ENCODE peak calls at places on chromosomes 11 and 22, in ten cellular contexts. One of them, this sample, is unnamed.

GRCh38 chr22:24338701-24339451 is 68.2 kb downstream of the SPECC1L start:
- DNase-seq in stimulated activated CD4-positive, alpha-beta T cell treated with anti-CD3 and anti-CD28 coated beads, Interleukin-15, amount 100 ng/mL, for 24 hours: no peak
- DNase-seq in fibroblast of pulmonary artery: no peak
- DNase-seq in endodermal cell: peak
- DNase-seq in fibroblast of mammary gland: peak
- DNase-seq in bronchial epithelial cell: no peak
- DNase-seq in endothelial cell: no peak
- DNase-seq in EL: peak
- DNase-seq in HTR-8/SVneo: no peak
- DNase-seq in amniotic stem cell: no peak
- DNase-seq in this sample: no peak

GRCh38 chr11:10205928-10206327 is 88.1 kb downstream of the SBF2 start:
- DNase-seq in stimulated activated CD4-positive, alpha-beta T cell treated with anti-CD3 and anti-CD28 coated beads, Interleukin-15, amount 100 ng/mL, for 24 hours: no peak
- DNase-seq in fibroblast of pulmonary artery: no peak
- DNase-seq in endodermal cell: peak
- DNase-seq in fibroblast of mammary gland: peak
- DNase-seq in bronchial epithelial cell: peak
- DNase-seq in endothelial cell: no peak
- DNase-seq in EL: peak
- DNase-seq in HTR-8/SVneo: no peak
- DNase-seq in amniotic stem cell: no peak
- DNase-seq in this sample: no peak

GRCh38 chr22:43012390-43012789 is 2.6 kb downstream of the PACSIN2 start:
- DNase-seq in stimulated activated CD4-positive, alpha-beta T cell treated with anti-CD3 and anti-CD28 coated beads, Interleukin-15, amount 100 ng/mL, for 24 hours: no peak
- DNase-seq in fibroblast of pulmonary artery: no peak
- DNase-seq in endodermal cell: no peak
- DNase-seq in fibroblast of mammary gland: no peak
- DNase-seq in bronchial epithelial cell: no peak
- DNase-seq in endothelial cell: no peak
- DNase-seq in EL: no peak
- DNase-seq in HTR-8/SVneo: no peak
- DNase-seq in amniotic stem cell: no peak
- DNase-seq in this sample: no peak

GRCh38 chr22:23673826-23674690 is 16.8 kb upstream of the RGL4 start:
- DNase-seq in stimulated activated CD4-positive, alpha-beta T cell treated with anti-CD3 and anti-CD28 coated beads, Interleukin-15, amount 100 ng/mL, for 24 hours: no peak
- DNase-seq in fibroblast of pulmonary artery: no peak
- DNase-seq in endodermal cell: peak
- DNase-seq in fibroblast of mammary gland: no peak
- DNase-seq in bronchial epithelial cell: no peak
- DNase-seq in endothelial cell: no peak
- DNase-seq in EL: no peak
- DNase-seq in HTR-8/SVneo: no peak
- DNase-seq in amniotic stem cell: no peak
- DNase-seq in this sample: no peak

GRCh38 chr22:33853200-33854097 is 66.8 kb downstream of the LARGE1 start:
- DNase-seq in stimulated activated CD4-positive, alpha-beta T cell treated with anti-CD3 and anti-CD28 coated beads, Interleukin-15, amount 100 ng/mL, for 24 hours: no peak
- DNase-seq in fibroblast of pulmonary artery: peak
- DNase-seq in endodermal cell: no peak
- DNase-seq in fibroblast of mammary gland: peak
- DNase-seq in bronchial epithelial cell: peak
- DNase-seq in endothelial cell: no peak
- DNase-seq in EL: peak
- DNase-seq in HTR-8/SVneo: peak
- DNase-seq in amniotic stem cell: peak
- DNase-seq in this sample: no peak

GRCh38 chr11:85673422-85673821 is 8.5 kb upstream of the CREBZF start:
- DNase-seq in stimulated activated CD4-positive, alpha-beta T cell treated with anti-CD3 and anti-CD28 coated beads, Interleukin-15, amount 100 ng/mL, for 24 hours: no peak
- DNase-seq in fibroblast of pulmonary artery: no peak
- DNase-seq in endodermal cell: no peak
- DNase-seq in fibroblast of mammary gland: no peak
- DNase-seq in bronchial epithelial cell: no peak
- DNase-seq in endothelial cell: no peak
- DNase-seq in EL: no peak
- DNase-seq in HTR-8/SVneo: no peak
- DNase-seq in amniotic stem cell: no peak
- DNase-seq in this sample: no peak

GRCh38 chr22:34608716-34609115 is 457.2 kb upstream of the ISX start:
- DNase-seq in stimulated activated CD4-positive, alpha-beta T cell treated with anti-CD3 and anti-CD28 coated beads, Interleukin-15, amount 100 ng/mL, for 24 hours: no peak
- DNase-seq in fibroblast of pulmonary artery: no peak
- DNase-seq in endodermal cell: no peak
- DNase-seq in fibroblast of mammary gland: no peak
- DNase-seq in bronchial epithelial cell: peak
- DNase-seq in endothelial cell: no peak
- DNase-seq in EL: no peak
- DNase-seq in HTR-8/SVneo: no peak
- DNase-seq in amniotic stem cell: no peak
- DNase-seq in this sample: no peak

GRCh38 chr11:3904228-3904627 is 48.8 kb downstream of the STIM1 start:
- DNase-seq in stimulated activated CD4-positive, alpha-beta T cell treated with anti-CD3 and anti-CD28 coated beads, Interleukin-15, amount 100 ng/mL, for 24 hours: no peak
- DNase-seq in fibroblast of pulmonary artery: no peak
- DNase-seq in endodermal cell: no peak
- DNase-seq in fibroblast of mammary gland: no peak
- DNase-seq in bronchial epithelial cell: no peak
- DNase-seq in endothelial cell: no peak
- DNase-seq in EL: no peak
- DNase-seq in HTR-8/SVneo: no peak
- DNase-seq in amniotic stem cell: no peak
- DNase-seq in this sample: peak

GRCh38 chr11:118957968-118958367 is 1.9 kb downstream of the UPK2 start:
- DNase-seq in stimulated activated CD4-positive, alpha-beta T cell treated with anti-CD3 and anti-CD28 coated beads, Interleukin-15, amount 100 ng/mL, for 24 hours: no peak
- DNase-seq in fibroblast of pulmonary artery: no peak
- DNase-seq in endodermal cell: no peak
- DNase-seq in fibroblast of mammary gland: no peak
- DNase-seq in bronchial epithelial cell: no peak
- DNase-seq in endothelial cell: no peak
- DNase-seq in EL: no peak
- DNase-seq in HTR-8/SVneo: no peak
- DNase-seq in amniotic stem cell: no peak
- DNase-seq in this sample: no peak

GRCh38 chr11:120660024-120660565 is 148.5 kb downstream of the GRIK4 start:
- DNase-seq in stimulated activated CD4-positive, alpha-beta T cell treated with anti-CD3 and anti-CD28 coated beads, Interleukin-15, amount 100 ng/mL, for 24 hours: peak
- DNase-seq in fibroblast of pulmonary artery: peak
- DNase-seq in endodermal cell: peak
- DNase-seq in fibroblast of mammary gland: peak
- DNase-seq in bronchial epithelial cell: peak
- DNase-seq in endothelial cell: peak
- DNase-seq in EL: peak
- DNase-seq in HTR-8/SVneo: peak
- DNase-seq in amniotic stem cell: no peak
- DNase-seq in this sample: no peak

GRCh38 chr11:78168539-78169477 is 19.6 kb downstream of the KCTD21 start:
- DNase-seq in stimulated activated CD4-positive, alpha-beta T cell treated with anti-CD3 and anti-CD28 coated beads, Interleukin-15, amount 100 ng/mL, for 24 hours: no peak
- DNase-seq in fibroblast of pulmonary artery: peak
- DNase-seq in endodermal cell: no peak
- DNase-seq in fibroblast of mammary gland: peak
- DNase-seq in bronchial epithelial cell: no peak
- DNase-seq in endothelial cell: peak
- DNase-seq in EL: peak
- DNase-seq in HTR-8/SVneo: no peak
- DNase-seq in amniotic stem cell: no peak
- DNase-seq in this sample: peak

GRCh38 chr22:25002241-25002985 is 49.9 kb downstream of the KIAA1671 start:
- DNase-seq in stimulated activated CD4-positive, alpha-beta T cell treated with anti-CD3 and anti-CD28 coated beads, Interleukin-15, amount 100 ng/mL, for 24 hours: no peak
- DNase-seq in fibroblast of pulmonary artery: no peak
- DNase-seq in endodermal cell: no peak
- DNase-seq in fibroblast of mammary gland: no peak
- DNase-seq in bronchial epithelial cell: no peak
- DNase-seq in endothelial cell: no peak
- DNase-seq in EL: no peak
- DNase-seq in HTR-8/SVneo: no peak
- DNase-seq in amniotic stem cell: no peak
- DNase-seq in this sample: no peak

GRCh38 chr22:35539910-35540599 is 576 bp upstream of the RASD2 start:
- DNase-seq in stimulated activated CD4-positive, alpha-beta T cell treated with anti-CD3 and anti-CD28 coated beads, Interleukin-15, amount 100 ng/mL, for 24 hours: peak
- DNase-seq in fibroblast of pulmonary artery: no peak
- DNase-seq in endodermal cell: peak
- DNase-seq in fibroblast of mammary gland: no peak
- DNase-seq in bronchial epithelial cell: no peak
- DNase-seq in endothelial cell: peak
- DNase-seq in EL: peak
- DNase-seq in HTR-8/SVneo: peak
- DNase-seq in amniotic stem cell: no peak
- DNase-seq in this sample: peak

GRCh38 chr11:2523821-2524391 is 79.1 kb downstream of the KCNQ1 start:
- DNase-seq in stimulated activated CD4-positive, alpha-beta T cell treated with anti-CD3 and anti-CD28 coated beads, Interleukin-15, amount 100 ng/mL, for 24 hours: no peak
- DNase-seq in fibroblast of pulmonary artery: no peak
- DNase-seq in endodermal cell: peak
- DNase-seq in fibroblast of mammary gland: no peak
- DNase-seq in bronchial epithelial cell: no peak
- DNase-seq in endothelial cell: no peak
- DNase-seq in EL: no peak
- DNase-seq in HTR-8/SVneo: no peak
- DNase-seq in amniotic stem cell: no peak
- DNase-seq in this sample: peak

GRCh38 chr11:123560001-123560400 is 94.4 kb downstream of the SCN3B start:
- DNase-seq in stimulated activated CD4-positive, alpha-beta T cell treated with anti-CD3 and anti-CD28 coated beads, Interleukin-15, amount 100 ng/mL, for 24 hours: peak
- DNase-seq in fibroblast of pulmonary artery: peak
- DNase-seq in endodermal cell: no peak
- DNase-seq in fibroblast of mammary gland: peak
- DNase-seq in bronchial epithelial cell: peak
- DNase-seq in endothelial cell: no peak
- DNase-seq in EL: peak
- DNase-seq in HTR-8/SVneo: no peak
- DNase-seq in amniotic stem cell: peak
- DNase-seq in this sample: peak

GRCh38 chr11:118918686-118919280 is 6.9 kb downstream of the BCL9L start:
- DNase-seq in stimulated activated CD4-positive, alpha-beta T cell treated with anti-CD3 and anti-CD28 coated beads, Interleukin-15, amount 100 ng/mL, for 24 hours: peak
- DNase-seq in fibroblast of pulmonary artery: peak
- DNase-seq in endodermal cell: no peak
- DNase-seq in fibroblast of mammary gland: peak
- DNase-seq in bronchial epithelial cell: no peak
- DNase-seq in endothelial cell: no peak
- DNase-seq in EL: peak
- DNase-seq in HTR-8/SVneo: no peak
- DNase-seq in amniotic stem cell: no peak
- DNase-seq in this sample: peak

GRCh38 chr11:78414321-78415051 is 3.1 kb downstream of the GAB2 start:
- DNase-seq in stimulated activated CD4-positive, alpha-beta T cell treated with anti-CD3 and anti-CD28 coated beads, Interleukin-15, amount 100 ng/mL, for 24 hours: no peak
- DNase-seq in fibroblast of pulmonary artery: peak
- DNase-seq in endodermal cell: no peak
- DNase-seq in fibroblast of mammary gland: peak
- DNase-seq in bronchial epithelial cell: peak
- DNase-seq in endothelial cell: no peak
- DNase-seq in EL: peak
- DNase-seq in HTR-8/SVneo: peak
- DNase-seq in amniotic stem cell: peak
- DNase-seq in this sample: no peak

GRCh38 chr11:2122222-2122906 is 16.8 kb downstream of the IGF2 start:
- DNase-seq in stimulated activated CD4-positive, alpha-beta T cell treated with anti-CD3 and anti-CD28 coated beads, Interleukin-15, amount 100 ng/mL, for 24 hours: no peak
- DNase-seq in fibroblast of pulmonary artery: peak
- DNase-seq in endodermal cell: no peak
- DNase-seq in fibroblast of mammary gland: no peak
- DNase-seq in bronchial epithelial cell: no peak
- DNase-seq in endothelial cell: no peak
- DNase-seq in EL: peak
- DNase-seq in HTR-8/SVneo: no peak
- DNase-seq in amniotic stem cell: peak
- DNase-seq in this sample: no peak

GRCh38 chr11:5237384-5237783 is 3.1 kb upstream of the HBD start:
- DNase-seq in stimulated activated CD4-positive, alpha-beta T cell treated with anti-CD3 and anti-CD28 coated beads, Interleukin-15, amount 100 ng/mL, for 24 hours: no peak
- DNase-seq in fibroblast of pulmonary artery: no peak
- DNase-seq in endodermal cell: no peak
- DNase-seq in fibroblast of mammary gland: no peak
- DNase-seq in bronchial epithelial cell: no peak
- DNase-seq in endothelial cell: no peak
- DNase-seq in EL: no peak
- DNase-seq in HTR-8/SVneo: no peak
- DNase-seq in amniotic stem cell: no peak
- DNase-seq in this sample: no peak

GRCh38 chr22:48649031-48649430 is 1178.6 kb downstream of the BRD1 start:
- DNase-seq in stimulated activated CD4-positive, alpha-beta T cell treated with anti-CD3 and anti-CD28 coated beads, Interleukin-15, amount 100 ng/mL, for 24 hours: no peak
- DNase-seq in fibroblast of pulmonary artery: no peak
- DNase-seq in endodermal cell: no peak
- DNase-seq in fibroblast of mammary gland: no peak
- DNase-seq in bronchial epithelial cell: no peak
- DNase-seq in endothelial cell: no peak
- DNase-seq in EL: no peak
- DNase-seq in HTR-8/SVneo: no peak
- DNase-seq in amniotic stem cell: no peak
- DNase-seq in this sample: no peak

GRCh38 chr11:120805960-120806555 is 217.8 kb upstream of the TBCEL start:
- DNase-seq in stimulated activated CD4-positive, alpha-beta T cell treated with anti-CD3 and anti-CD28 coated beads, Interleukin-15, amount 100 ng/mL, for 24 hours: no peak
- DNase-seq in fibroblast of pulmonary artery: no peak
- DNase-seq in endodermal cell: no peak
- DNase-seq in fibroblast of mammary gland: no peak
- DNase-seq in bronchial epithelial cell: no peak
- DNase-seq in endothelial cell: no peak
- DNase-seq in EL: no peak
- DNase-seq in HTR-8/SVneo: no peak
- DNase-seq in amniotic stem cell: no peak
- DNase-seq in this sample: no peak

GRCh38 chr22:42462016-42462415 is 29.8 kb upstream of the NFAM1 start:
- DNase-seq in stimulated activated CD4-positive, alpha-beta T cell treated with anti-CD3 and anti-CD28 coated beads, Interleukin-15, amount 100 ng/mL, for 24 hours: no peak
- DNase-seq in fibroblast of pulmonary artery: no peak
- DNase-seq in endodermal cell: no peak
- DNase-seq in fibroblast of mammary gland: no peak
- DNase-seq in bronchial epithelial cell: no peak
- DNase-seq in endothelial cell: no peak
- DNase-seq in EL: no peak
- DNase-seq in HTR-8/SVneo: no peak
- DNase-seq in amniotic stem cell: no peak
- DNase-seq in this sample: no peak

GRCh38 chr11:46916669-46917108 is 1.7 kb downstream of the LRP4 start:
- DNase-seq in stimulated activated CD4-positive, alpha-beta T cell treated with anti-CD3 and anti-CD28 coated beads, Interleukin-15, amount 100 ng/mL, for 24 hours: peak
- DNase-seq in fibroblast of pulmonary artery: peak
- DNase-seq in endodermal cell: peak
- DNase-seq in fibroblast of mammary gland: peak
- DNase-seq in bronchial epithelial cell: peak
- DNase-seq in endothelial cell: peak
- DNase-seq in EL: peak
- DNase-seq in HTR-8/SVneo: peak
- DNase-seq in amniotic stem cell: peak
- DNase-seq in this sample: peak

GRCh38 chr11:34618406-34618805 is 2.5 kb upstream of the EHF start:
- DNase-seq in stimulated activated CD4-positive, alpha-beta T cell treated with anti-CD3 and anti-CD28 coated beads, Interleukin-15, amount 100 ng/mL, for 24 hours: no peak
- DNase-seq in fibroblast of pulmonary artery: no peak
- DNase-seq in endodermal cell: no peak
- DNase-seq in fibroblast of mammary gland: no peak
- DNase-seq in bronchial epithelial cell: no peak
- DNase-seq in endothelial cell: no peak
- DNase-seq in EL: no peak
- DNase-seq in HTR-8/SVneo: no peak
- DNase-seq in amniotic stem cell: no peak
- DNase-seq in this sample: no peak

GRCh38 chr11:86938203-86938899 is 16.8 kb downstream of the FZD4 start:
- DNase-seq in stimulated activated CD4-positive, alpha-beta T cell treated with anti-CD3 and anti-CD28 coated beads, Interleukin-15, amount 100 ng/mL, for 24 hours: no peak
- DNase-seq in fibroblast of pulmonary artery: no peak
- DNase-seq in endodermal cell: no peak
- DNase-seq in fibroblast of mammary gland: no peak
- DNase-seq in bronchial epithelial cell: no peak
- DNase-seq in endothelial cell: no peak
- DNase-seq in EL: no peak
- DNase-seq in HTR-8/SVneo: no peak
- DNase-seq in amniotic stem cell: no peak
- DNase-seq in this sample: no peak

GRCh38 chr11:6719588-6719987 is 36.4 kb upstream of the MRPL17 start:
- DNase-seq in stimulated activated CD4-positive, alpha-beta T cell treated with anti-CD3 and anti-CD28 coated beads, Interleukin-15, amount 100 ng/mL, for 24 hours: no peak
- DNase-seq in fibroblast of pulmonary artery: peak
- DNase-seq in endodermal cell: no peak
- DNase-seq in fibroblast of mammary gland: peak
- DNase-seq in bronchial epithelial cell: no peak
- DNase-seq in endothelial cell: no peak
- DNase-seq in EL: no peak
- DNase-seq in HTR-8/SVneo: no peak
- DNase-seq in amniotic stem cell: no peak
- DNase-seq in this sample: no peak

GRCh38 chr22:47695176-47695575 is 932.7 kb downstream of the TBC1D22A start:
- DNase-seq in stimulated activated CD4-positive, alpha-beta T cell treated with anti-CD3 and anti-CD28 coated beads, Interleukin-15, amount 100 ng/mL, for 24 hours: peak
- DNase-seq in fibroblast of pulmonary artery: no peak
- DNase-seq in endodermal cell: no peak
- DNase-seq in fibroblast of mammary gland: no peak
- DNase-seq in bronchial epithelial cell: no peak
- DNase-seq in endothelial cell: no peak
- DNase-seq in EL: no peak
- DNase-seq in HTR-8/SVneo: no peak
- DNase-seq in amniotic stem cell: no peak
- DNase-seq in this sample: no peak

GRCh38 chr11:2805388-2806057 is 80.1 kb downstream of the CDKN1C start:
- DNase-seq in stimulated activated CD4-positive, alpha-beta T cell treated with anti-CD3 and anti-CD28 coated beads, Interleukin-15, amount 100 ng/mL, for 24 hours: no peak
- DNase-seq in fibroblast of pulmonary artery: no peak
- DNase-seq in endodermal cell: peak
- DNase-seq in fibroblast of mammary gland: no peak
- DNase-seq in bronchial epithelial cell: no peak
- DNase-seq in endothelial cell: no peak
- DNase-seq in EL: no peak
- DNase-seq in HTR-8/SVneo: no peak
- DNase-seq in amniotic stem cell: no peak
- DNase-seq in this sample: no peak